ENCODE peak calls at places on chromosome 22, in six cellular contexts. One of them, this sample, is unnamed.

GRCh38 chr22:49258107-49259010 is 569.3 kb downstream of the BRD1 start:
- DNase-seq in M059J: no peak
- DNase-seq in psoas muscle: no peak
- DNase-seq in aorta: peak; percentile 60
- DNase-seq in CD4-positive, alpha-beta T cell: no peak
- DNase-seq in WERI-Rb-1: no peak
- DNase-seq in this sample: peak; percentile 14

GRCh38 chr22:41280065-41280464 is 5.9 kb downstream of the RANGAP1 start:
- DNase-seq in M059J: no peak
- DNase-seq in psoas muscle: no peak
- DNase-seq in aorta: no peak
- DNase-seq in CD4-positive, alpha-beta T cell: no peak
- DNase-seq in WERI-Rb-1: no peak
- DNase-seq in this sample: no peak

GRCh38 chr22:29700949-29701927 is 18.6 kb upstream of the CABP7 start:
- DNase-seq in M059J: peak; percentile 73
- DNase-seq in psoas muscle: no peak
- DNase-seq in aorta: no peak
- DNase-seq in CD4-positive, alpha-beta T cell: no peak
- DNase-seq in WERI-Rb-1: peak; percentile 65
- DNase-seq in this sample: peak; percentile 82

GRCh38 chr22:41022470-41023298 is 69.7 kb upstream of the EP300 start:
- DNase-seq in M059J: peak; percentile 82
- DNase-seq in psoas muscle: peak; percentile 95
- DNase-seq in aorta: peak; percentile 96
- DNase-seq in CD4-positive, alpha-beta T cell: peak; percentile 62
- DNase-seq in WERI-Rb-1: peak; percentile 97
- DNase-seq in this sample: peak; percentile 96

GRCh38 chr22:33519140-33519973 is 400.9 kb downstream of the LARGE1 start:
- DNase-seq in M059J: peak; percentile 3
- DNase-seq in psoas muscle: peak; percentile 17
- DNase-seq in aorta: no peak
- DNase-seq in CD4-positive, alpha-beta T cell: no peak
- DNase-seq in WERI-Rb-1: peak; percentile 36
- DNase-seq in this sample: peak; percentile 67

GRCh38 chr22:43956805-43957463 is 1.7 kb downstream of the SAMM50 start:
- DNase-seq in M059J: no peak
- DNase-seq in psoas muscle: peak; percentile 39
- DNase-seq in aorta: no peak
- DNase-seq in CD4-positive, alpha-beta T cell: no peak
- DNase-seq in WERI-Rb-1: no peak
- DNase-seq in this sample: no peak

GRCh38 chr22:33923660-33924246 is 3.5 kb upstream of the LARGE1 start:
- DNase-seq in M059J: peak; percentile 59
- DNase-seq in psoas muscle: no peak
- DNase-seq in aorta: no peak
- DNase-seq in CD4-positive, alpha-beta T cell: no peak
- DNase-seq in WERI-Rb-1: peak; percentile 77
- DNase-seq in this sample: peak; percentile 85

GRCh38 chr22:17477401-17477833 is 85.9 kb upstream of the SLC25A18 start:
- DNase-seq in M059J: no peak
- DNase-seq in psoas muscle: peak; percentile 52
- DNase-seq in aorta: no peak
- DNase-seq in CD4-positive, alpha-beta T cell: no peak
- DNase-seq in WERI-Rb-1: no peak
- DNase-seq in this sample: peak; percentile 44

GRCh38 chr22:45709004-45709739 is 37.5 kb downstream of the ATXN10 start:
- DNase-seq in M059J: peak; percentile 91
- DNase-seq in psoas muscle: peak; percentile 23
- DNase-seq in aorta: no peak
- DNase-seq in CD4-positive, alpha-beta T cell: no peak
- DNase-seq in WERI-Rb-1: no peak
- DNase-seq in this sample: no peak

GRCh38 chr22:32043391-32043790 is 330 bp downstream of the SLC5A1 start:
- DNase-seq in M059J: no peak
- DNase-seq in psoas muscle: no peak
- DNase-seq in aorta: no peak
- DNase-seq in CD4-positive, alpha-beta T cell: no peak
- DNase-seq in WERI-Rb-1: no peak
- DNase-seq in this sample: no peak

GRCh38 chr22:35064664-35065063 is 1.3 kb upstream of the ISX start:
- DNase-seq in M059J: peak; percentile 56
- DNase-seq in psoas muscle: no peak
- DNase-seq in aorta: no peak
- DNase-seq in CD4-positive, alpha-beta T cell: no peak
- DNase-seq in WERI-Rb-1: no peak
- DNase-seq in this sample: no peak

GRCh38 chr22:21866821-21867527 is 471 bp downstream of the MAPK1 start:
- DNase-seq in M059J: peak; percentile 20
- DNase-seq in psoas muscle: no peak
- DNase-seq in aorta: peak; percentile 79
- DNase-seq in CD4-positive, alpha-beta T cell: peak; percentile 9
- DNase-seq in WERI-Rb-1: no peak
- DNase-seq in this sample: peak; percentile 63

GRCh38 chr22:44703269-44703870 is 1.4 kb downstream of the PRR5 start:
- DNase-seq in M059J: no peak
- DNase-seq in psoas muscle: no peak
- DNase-seq in aorta: no peak
- DNase-seq in CD4-positive, alpha-beta T cell: no peak
- DNase-seq in WERI-Rb-1: no peak
- DNase-seq in this sample: no peak

GRCh38 chr22:31244044-31244942 is 32.2 kb downstream of the LIMK2 start:
- DNase-seq in M059J: peak; percentile 83
- DNase-seq in psoas muscle: peak; percentile 51
- DNase-seq in aorta: no peak
- DNase-seq in CD4-positive, alpha-beta T cell: no peak
- DNase-seq in WERI-Rb-1: no peak
- DNase-seq in this sample: peak; percentile 92

GRCh38 chr22:35854334-35854733 is 136.7 kb downstream of the APOL5 start:
- DNase-seq in M059J: no peak
- DNase-seq in psoas muscle: no peak
- DNase-seq in aorta: no peak
- DNase-seq in CD4-positive, alpha-beta T cell: no peak
- DNase-seq in WERI-Rb-1: no peak
- DNase-seq in this sample: no peak

GRCh38 chr22:17097701-17098100 is 12.9 kb downstream of the IL17RA start:
- DNase-seq in M059J: no peak
- DNase-seq in psoas muscle: no peak
- DNase-seq in aorta: peak; percentile 62
- DNase-seq in CD4-positive, alpha-beta T cell: no peak
- DNase-seq in WERI-Rb-1: no peak
- DNase-seq in this sample: no peak

GRCh38 chr22:35299217-35299716 is 427 bp upstream of the TOM1 start:
- DNase-seq in M059J: peak; percentile 36
- DNase-seq in psoas muscle: no peak
- DNase-seq in aorta: no peak
- DNase-seq in CD4-positive, alpha-beta T cell: peak; percentile 13
- DNase-seq in WERI-Rb-1: no peak
- DNase-seq in this sample: no peak

GRCh38 chr22:38554281-38554680 is 15.7 kb downstream of the DMC1 start:
- DNase-seq in M059J: no peak
- DNase-seq in psoas muscle: no peak
- DNase-seq in aorta: no peak
- DNase-seq in CD4-positive, alpha-beta T cell: no peak
- DNase-seq in WERI-Rb-1: no peak
- DNase-seq in this sample: no peak

GRCh38 chr22:43796567-43796966 is 15.5 kb downstream of the EFCAB6 start:
- DNase-seq in M059J: peak; percentile 26
- DNase-seq in psoas muscle: no peak
- DNase-seq in aorta: no peak
- DNase-seq in CD4-positive, alpha-beta T cell: no peak
- DNase-seq in WERI-Rb-1: peak; percentile 43
- DNase-seq in this sample: peak; percentile 70

GRCh38 chr22:45577746-45578523 is 75.3 kb downstream of the FBLN1 start:
- DNase-seq in M059J: peak; percentile 72
- DNase-seq in psoas muscle: peak; percentile 81
- DNase-seq in aorta: peak; percentile 95
- DNase-seq in CD4-positive, alpha-beta T cell: peak; percentile 67
- DNase-seq in WERI-Rb-1: peak; percentile 79
- DNase-seq in this sample: peak; percentile 95

GRCh38 chr22:24330636-24331035 is 60.0 kb downstream of the SPECC1L start:
- DNase-seq in M059J: peak; percentile 22
- DNase-seq in psoas muscle: no peak
- DNase-seq in aorta: no peak
- DNase-seq in CD4-positive, alpha-beta T cell: no peak
- DNase-seq in WERI-Rb-1: no peak
- DNase-seq in this sample: no peak

GRCh38 chr22:37662039-37662438 is 3.5 kb downstream of the PDXP start:
- DNase-seq in M059J: no peak
- DNase-seq in psoas muscle: no peak
- DNase-seq in aorta: no peak
- DNase-seq in CD4-positive, alpha-beta T cell: no peak
- DNase-seq in WERI-Rb-1: no peak
- DNase-seq in this sample: no peak

GRCh38 chr22:45196926-45197605 is 33.3 kb downstream of the NUP50 start:
- DNase-seq in M059J: no peak
- DNase-seq in psoas muscle: no peak
- DNase-seq in aorta: peak; percentile 74
- DNase-seq in CD4-positive, alpha-beta T cell: no peak
- DNase-seq in WERI-Rb-1: no peak
- DNase-seq in this sample: no peak

GRCh38 chr22:17964647-17965046 is 59.7 kb downstream of the MICAL3 start:
- DNase-seq in M059J: no peak
- DNase-seq in psoas muscle: no peak
- DNase-seq in aorta: no peak
- DNase-seq in CD4-positive, alpha-beta T cell: no peak
- DNase-seq in WERI-Rb-1: no peak
- DNase-seq in this sample: no peak

GRCh38 chr22:26516503-26516902 is 4.2 kb upstream of the TFIP11 start:
- DNase-seq in M059J: no peak
- DNase-seq in psoas muscle: no peak
- DNase-seq in aorta: no peak
- DNase-seq in CD4-positive, alpha-beta T cell: no peak
- DNase-seq in WERI-Rb-1: no peak
- DNase-seq in this sample: no peak

GRCh38 chr22:31829505-31829904 is 75.7 kb downstream of the DEPDC5 start:
- DNase-seq in M059J: peak; percentile 96
- DNase-seq in psoas muscle: peak; percentile 21
- DNase-seq in aorta: no peak
- DNase-seq in CD4-positive, alpha-beta T cell: no peak
- DNase-seq in WERI-Rb-1: peak; percentile 39
- DNase-seq in this sample: no peak

GRCh38 chr22:36948273-36949055 is 35.0 kb downstream of the CSF2RB start:
- DNase-seq in M059J: peak; percentile 42
- DNase-seq in psoas muscle: no peak
- DNase-seq in aorta: no peak
- DNase-seq in CD4-positive, alpha-beta T cell: no peak
- DNase-seq in WERI-Rb-1: no peak
- DNase-seq in this sample: no peak

GRCh38 chr22:43343262-43343988 is at the start of gene SCUBE1:
- DNase-seq in M059J: peak; percentile 48
- DNase-seq in psoas muscle: peak; percentile 65
- DNase-seq in aorta: peak; percentile 86
- DNase-seq in CD4-positive, alpha-beta T cell: no peak
- DNase-seq in WERI-Rb-1: peak; percentile 75
- DNase-seq in this sample: peak; percentile 91

GRCh38 chr22:26629988-26630761 is 8.4 kb downstream of the CRYBA4 start:
- DNase-seq in M059J: no peak
- DNase-seq in psoas muscle: no peak
- DNase-seq in aorta: no peak
- DNase-seq in CD4-positive, alpha-beta T cell: no peak
- DNase-seq in WERI-Rb-1: no peak
- DNase-seq in this sample: no peak

GRCh38 chr22:42016111-42016510 is 17.5 kb downstream of the WBP2NL start:
- DNase-seq in M059J: no peak
- DNase-seq in psoas muscle: no peak
- DNase-seq in aorta: no peak
- DNase-seq in CD4-positive, alpha-beta T cell: no peak
- DNase-seq in WERI-Rb-1: no peak
- DNase-seq in this sample: no peak

GRCh38 chr22:19817561-19818263 is 37.0 kb downstream of the GNB1L start:
- DNase-seq in M059J: no peak
- DNase-seq in psoas muscle: no peak
- DNase-seq in aorta: no peak
- DNase-seq in CD4-positive, alpha-beta T cell: no peak
- DNase-seq in WERI-Rb-1: no peak
- DNase-seq in this sample: peak; percentile 44

GRCh38 chr22:49693848-49694247 is 133.8 kb downstream of the BRD1 start:
- DNase-seq in M059J: no peak
- DNase-seq in psoas muscle: no peak
- DNase-seq in aorta: no peak
- DNase-seq in CD4-positive, alpha-beta T cell: no peak
- DNase-seq in WERI-Rb-1: no peak
- DNase-seq in this sample: no peak

GRCh38 chr22:50473088-50473487 is 1.7 kb downstream of the SBF1 start:
- DNase-seq in M059J: no peak
- DNase-seq in psoas muscle: no peak
- DNase-seq in aorta: no peak
- DNase-seq in CD4-positive, alpha-beta T cell: peak; percentile 26
- DNase-seq in WERI-Rb-1: peak; percentile 47
- DNase-seq in this sample: peak; percentile 80

GRCh38 chr22:37801946-37802309 is 5.8 kb upstream of the GCAT start:
- DNase-seq in M059J: no peak
- DNase-seq in psoas muscle: no peak
- DNase-seq in aorta: no peak
- DNase-seq in CD4-positive, alpha-beta T cell: no peak
- DNase-seq in WERI-Rb-1: peak; percentile 69
- DNase-seq in this sample: no peak

GRCh38 chr22:47021371-47022074 is 259.1 kb downstream of the TBC1D22A start:
- DNase-seq in M059J: no peak
- DNase-seq in psoas muscle: no peak
- DNase-seq in aorta: peak; percentile 38
- DNase-seq in CD4-positive, alpha-beta T cell: no peak
- DNase-seq in WERI-Rb-1: no peak
- DNase-seq in this sample: no peak